ENCODE peak calls at places on chromosomes 7 and 10, in four cellular contexts. M, K, D and S are unnamed samples.
A peak's percentile ranks its signal among the peaks of the same experiment; 100 is the strongest.

GRCh38 chr10:11875499-11876281 is 52.5 kb downstream of the PROSER2 start:
- DNase-seq in D (no peak), M (peak; percentile 96), K (no peak), S (peak; percentile 85)

GRCh38 chr7:26278769-26279168 is 12.9 kb upstream of the SNX10 start:
- DNase-seq in M (peak; percentile 49), K (no peak), D (no peak), S (peak; percentile 33)

GRCh38 chr10:125209591-125210373 is 49.4 kb upstream of the CTBP2 start:
- DNase-seq in D (no peak), K (no peak), M (no peak), S (no peak)

GRCh38 chr7:25805027-25805687 is 346.8 kb upstream of the NFE2L3 start:
- DNase-seq in M (no peak), K (no peak), D (no peak), S (no peak)

GRCh38 chr7:79714081-79714480 is 260.6 kb upstream of the MAGI2 start:
- DNase-seq in M (no peak), K (no peak), D (no peak), S (peak; percentile 1)

GRCh38 chr10:71089162-71089561 is 123.2 kb upstream of the UNC5B start:
- DNase-seq in D (peak; percentile 23), K (no peak), M (no peak), S (peak; percentile 4)

GRCh38 chr7:153934048-153934447 is 118.2 kb upstream of the DPP6 start:
- DNase-seq in M (no peak), K (no peak), D (peak; percentile 48), S (no peak)

GRCh38 chr7:151173386-151174245 is 6.1 kb upstream of the GBX1 start:
- DNase-seq in K (no peak), M (no peak), D (no peak), S (no peak)

GRCh38 chr7:115122388-115122787 is 200.5 kb downstream of the MDFIC start:
- DNase-seq in K (no peak), M (no peak), D (no peak), S (no peak)

GRCh38 chr7:476736-477360 is 42.8 kb downstream of the PDGFA start:
- DNase-seq in K (no peak), D (peak; percentile 39), M (no peak), S (no peak)

GRCh38 chr10:78865518-78865835 is 203.3 kb upstream of the ZMIZ1 start:
- DNase-seq in D (no peak), K (no peak), M (no peak), S (no peak)

GRCh38 chr10:66917104-66917503 is 8.7 kb upstream of the LRRTM3 start:
- DNase-seq in M (no peak), K (no peak), D (no peak), S (no peak)

GRCh38 chr7:38775503-38775902 is 133.5 kb downstream of the VPS41 start:
- DNase-seq in D (no peak), M (no peak), K (no peak), S (no peak)

GRCh38 chr10:132722980-132723970 is 62.7 kb downstream of the NKX6-2 start:
- DNase-seq in M (no peak), K (no peak), D (no peak), S (no peak)

GRCh38 chr10:75772153-75772887 is 340.9 kb downstream of the LRMDA start:
- DNase-seq in M (no peak), D (no peak), K (no peak), S (no peak)

GRCh38 chr10:83075395-83076072 is 1063.8 kb upstream of the GHITM start:
- DNase-seq in M (no peak), K (no peak), D (no peak), S (no peak)

GRCh38 chr7:50837965-50838364 is 55.3 kb upstream of the GRB10 start:
- DNase-seq in K (no peak), D (no peak), M (peak; percentile 61), S (no peak)

GRCh38 chr7:115387168-115387567 is 465.3 kb downstream of the MDFIC start:
- DNase-seq in D (no peak), K (no peak), M (no peak), S (no peak)

GRCh38 chr10:22334414-22335203 is 10.7 kb upstream of the SPAG6 start:
- DNase-seq in K (no peak), M (no peak), D (peak; percentile 88), S (no peak)
- TF ChIP-seq CBX5 in K (no peak), M (no peak), D (no peak), S (no peak)

DNA sequence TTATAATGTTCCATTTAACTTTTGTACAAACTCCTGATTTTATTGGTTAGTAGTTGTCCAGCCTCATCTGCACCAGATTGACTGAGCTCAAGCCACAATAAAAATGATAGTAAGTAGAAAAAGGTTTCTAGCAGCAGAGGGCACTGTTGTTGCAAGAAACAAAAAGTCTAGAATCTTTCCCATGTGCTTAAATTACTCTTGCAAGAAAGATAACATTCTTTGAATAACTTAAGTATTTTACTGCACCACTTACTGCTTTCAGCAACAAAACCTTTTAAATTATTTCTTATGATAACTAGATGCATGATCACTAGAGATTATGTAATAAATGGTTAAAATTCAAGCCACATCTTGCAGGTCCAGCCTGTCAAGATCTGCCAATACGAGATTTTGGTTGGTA is 27.0 kb downstream of the LMOD2 start:
- DNase-seq in K (no peak), D (no peak), M (peak; percentile 52), S (peak; percentile 43)
- TF ChIP-seq POLR2AphosphoS5 in K (no peak), D (no peak), M (no peak), S (no peak)

GRCh38 chr7:116554436-116554835 is 29.6 kb downstream of the CAV1 start:
- DNase-seq in M (no peak), K (no peak), D (no peak), S (no peak)
- TF ChIP-seq CBX5 in M (no peak), K (no peak), D (no peak), S (no peak)

DNA sequence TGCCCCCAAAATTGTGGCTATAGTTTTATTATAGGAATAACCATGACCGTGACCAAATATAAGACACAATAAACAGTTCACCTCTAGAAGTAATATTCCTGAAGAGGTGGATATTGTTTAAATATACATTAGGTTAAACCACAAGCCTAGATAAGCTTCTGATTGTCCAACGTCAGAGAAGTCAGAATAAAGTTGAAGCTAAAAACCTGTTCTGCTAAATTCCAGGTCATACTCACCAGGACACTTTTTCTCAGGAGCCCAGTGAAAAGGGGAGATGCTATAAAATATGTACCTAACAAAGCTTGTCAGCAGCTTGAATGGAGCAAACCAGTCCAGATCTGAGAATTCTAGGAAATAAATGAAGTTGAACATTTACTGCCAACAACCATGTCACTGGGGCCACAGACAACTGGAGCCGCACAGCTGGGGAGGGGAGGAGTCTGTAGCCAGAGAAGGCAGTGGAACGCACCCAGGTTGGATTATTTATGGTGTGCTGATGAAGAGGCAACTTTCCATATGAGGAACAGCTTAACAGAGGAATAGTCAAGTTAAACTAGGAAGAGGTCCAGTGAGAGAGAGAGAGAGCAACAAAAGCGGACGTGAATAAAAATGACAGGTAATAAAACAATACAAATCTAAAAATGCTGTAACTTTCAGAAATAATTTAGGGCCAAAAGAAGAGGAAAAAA is 191.1 kb downstream of the ZNF438 start:
- DNase-seq in M (no peak), D (no peak), K (no peak), S (no peak)
- TF ChIP-seq POLR2AphosphoS5 in M (no peak), D (no peak), K (no peak), S (no peak)

GRCh38 chr7:130982651-130983050 is 248.6 kb upstream of the KLF14 start:
- DNase-seq in M (no peak), D (no peak), K (no peak), S (no peak)

GRCh38 chr7:130985361-130985760 is 251.4 kb upstream of the KLF14 start:
- DNase-seq in D (no peak), K (no peak), M (no peak), S (no peak)

GRCh38 chr7:130986271-130986690 is 252.3 kb upstream of the KLF14 start:
- DNase-seq in D (no peak), K (no peak), M (no peak), S (no peak)

GRCh38 chr7:130987092-130987491 is 253.1 kb upstream of the KLF14 start:
- DNase-seq in D (no peak), M (peak; percentile 37), K (no peak), S (no peak)

GRCh38 chr7:130982160-130982638 is 248.2 kb upstream of the KLF14 start:
- DNase-seq in K (no peak), D (no peak), M (peak; percentile 56), S (peak; percentile 58)
- TF ChIP-seq CBX5 in K (no peak), D (no peak), M (no peak), S (no peak)

DNA sequence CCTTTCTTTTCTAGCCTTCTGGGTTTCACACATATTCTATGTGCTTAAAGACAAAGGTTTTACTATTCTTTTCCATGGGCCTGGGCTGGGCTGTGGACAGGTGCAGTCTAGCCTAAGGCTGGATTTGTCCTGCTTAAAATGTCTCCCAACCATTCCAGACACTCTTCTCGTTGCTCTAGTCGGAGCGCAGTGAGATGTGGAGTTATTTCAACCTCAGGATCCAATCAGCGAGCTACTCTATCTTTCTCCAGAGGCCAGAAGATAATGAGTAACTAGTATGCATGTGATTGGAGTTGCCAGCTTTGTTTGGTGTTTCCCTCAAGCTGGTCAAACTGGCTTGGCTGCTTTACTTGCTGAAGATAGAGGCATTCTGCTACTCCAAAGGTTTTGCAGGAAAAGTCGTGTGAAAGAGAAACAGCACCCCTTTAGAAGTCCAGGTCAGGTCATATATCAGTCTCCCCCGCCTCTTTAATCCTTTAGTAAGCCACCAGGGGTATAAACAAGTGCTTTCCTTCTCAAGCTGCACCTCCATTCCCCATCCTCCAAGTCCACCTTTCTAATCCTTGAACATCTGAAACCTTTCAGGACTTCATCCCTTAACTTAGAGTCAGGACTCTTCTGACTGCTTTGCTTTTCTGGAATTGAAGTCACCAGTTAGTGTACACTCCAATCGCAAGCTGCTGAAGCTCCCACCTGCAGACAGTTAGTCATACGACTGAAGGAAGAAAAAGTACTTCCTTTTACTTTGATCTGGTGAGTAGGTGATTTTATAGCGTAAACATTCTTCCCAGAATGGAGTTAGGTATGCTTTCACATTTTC is 78.8 kb downstream of the DNMBP start:
- DNase-seq in M (peak; percentile 82), D (no peak), K (no peak), S (no peak)
- TF ChIP-seq POLR2AphosphoS5 in M (peak; percentile 89), D (no peak), K (no peak), S (no peak)

DNA sequence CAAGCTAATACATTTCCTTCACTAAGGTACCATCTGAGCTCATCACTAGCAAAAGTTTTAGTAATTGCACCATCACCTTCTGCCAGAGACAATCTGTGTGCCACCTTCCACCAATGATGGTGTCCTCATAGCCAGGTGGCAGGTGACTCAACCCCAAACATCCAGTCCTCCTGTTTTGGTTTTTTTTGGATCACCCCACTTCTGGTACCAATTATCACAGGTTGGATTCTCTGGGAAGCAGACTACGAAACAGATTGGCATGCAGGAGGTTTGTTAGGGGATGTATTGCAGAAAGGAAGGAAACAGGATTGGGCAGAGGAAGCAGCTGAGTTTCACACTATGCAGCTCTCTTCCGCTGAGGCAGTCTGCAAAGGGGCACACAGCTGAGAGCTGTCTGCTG is 4.5 kb upstream of the TACC2 start:
- DNase-seq in K (no peak), M (no peak), D (no peak), S (no peak)
- TF ChIP-seq CBX5 in K (no peak), M (no peak), D (no peak), S (no peak)